ENCODE peak calls at places on chromosomes 1 and 21, in four cellular contexts. R is fibroblast of mammary gland, I is AG04449, Z is D721Med. C is an unnamed sample.

GRCh38 chr1:183932412-183932811 is 105.1 kb downstream of the COLGALT2 start:
- DNase-seq in Z (no peak), I (no peak), R (peak; percentile 90), C (no peak)

GRCh38 chr1:109272021-109272799 is 10.7 kb downstream of the PSRC1 start:
- DNase-seq in I (no peak), R (no peak), Z (no peak), C (no peak)

GRCh38 chr1:30384286-30385245 is 338.8 kb downstream of the MATN1 start:
- DNase-seq in Z (no peak), I (no peak), R (no peak), C (no peak)

GRCh38 chr1:229753764-229754553 is 127.9 kb downstream of the URB2 start:
- DNase-seq in I (no peak), Z (no peak), R (no peak), C (no peak)

GRCh38 chr21:32257952-32258785 is 20.7 kb downstream of the MIS18A start:
- DNase-seq in I (peak; percentile 24), Z (peak; percentile 65), R (peak; percentile 83), C (no peak)

GRCh38 chr1:228471762-228472398 is 15.3 kb upstream of the RNF187 start:
- DNase-seq in I (no peak), Z (no peak), R (peak; percentile 66), C (no peak)

GRCh38 chr1:157994704-157995540 is 1.5 kb downstream of the KIRREL1 start:
- DNase-seq in I (no peak), Z (no peak), R (peak; percentile 51), C (no peak)

GRCh38 chr1:15605398-15606080 is 11.7 kb upstream of the DDI2 start:
- DNase-seq in R (no peak), Z (no peak), I (no peak), C (no peak)

GRCh38 chr1:108816049-108816882 is 40.6 kb downstream of the AKNAD1 start:
- DNase-seq in R (peak; percentile 94), I (no peak), Z (no peak), C (peak; percentile 88)

GRCh38 chr1:56452027-56453011 is 127.0 kb downstream of the PLPP3 start:
- DNase-seq in Z (no peak), I (no peak), R (peak; percentile 78), C (no peak)

GRCh38 chr1:87252406-87252805 is 76.3 kb upstream of the LMO4 start:
- DNase-seq in R (peak; percentile 99), Z (no peak), I (peak; percentile 40), C (peak; percentile 69)

GRCh38 chr1:161009602-161010211 is 11.2 kb downstream of the F11R start:
- DNase-seq in I (no peak), Z (no peak), R (no peak), C (no peak)

GRCh38 chr1:81801032-81801833 is 499 bp downstream of the ADGRL2 start:
- DNase-seq in I (peak; percentile 52), Z (no peak), R (peak; percentile 93), C (peak; percentile 44)

GRCh38 chr1:236316437-236316836 is 34.7 kb upstream of the ERO1B start:
- DNase-seq in R (no peak), I (no peak), Z (no peak), C (no peak)

GRCh38 chr1:58858344-58858673 is 74.5 kb upstream of the JUN start:
- DNase-seq in Z (no peak), R (no peak), I (no peak), C (no peak)

GRCh38 chr1:212290608-212291007 is 5.4 kb downstream of the PPP2R5A start:
- DNase-seq in R (peak; percentile 25), I (no peak), Z (no peak), C (no peak)

GRCh38 chr1:172421974-172422604 is 1.6 kb downstream of the C1orf105 start:
- DNase-seq in I (no peak), Z (no peak), R (no peak), C (no peak)

GRCh38 chr1:104238991-104239390 is 489.3 kb downstream of the AMY1C start:
- DNase-seq in R (peak; percentile 9), Z (no peak), I (no peak), C (no peak)

GRCh38 chr1:107414550-107414949 is 273.7 kb downstream of the NTNG1 start:
- DNase-seq in Z (no peak), R (no peak), I (no peak), C (no peak)

GRCh38 chr1:168112673-168113305 is 23.9 kb downstream of the GPR161 start:
- DNase-seq in Z (no peak), I (peak; percentile 55), R (peak; percentile 52), C (no peak)

GRCh38 chr1:208243522-208243850 is 698 bp downstream of the PLXNA2 start:
- DNase-seq in R (no peak), Z (no peak), I (no peak), C (no peak)

GRCh38 chr1:9312183-9312582 is 19.5 kb downstream of the SPSB1 start:
- DNase-seq in R (no peak), Z (no peak), I (no peak), C (no peak)

GRCh38 chr1:245180496-245180895 is 25.7 kb downstream of the KIF26B start:
- DNase-seq in I (no peak), Z (no peak), R (no peak), C (no peak)

GRCh38 chr1:246166841-246167240 is 340.2 kb downstream of the SMYD3 start:
- DNase-seq in Z (no peak), R (no peak), I (no peak), C (no peak)

GRCh38 chr21:38712076-38712475 is 93.7 kb upstream of the ETS2 start:
- DNase-seq in R (peak; percentile 55), Z (no peak), I (no peak), C (no peak)

DNA sequence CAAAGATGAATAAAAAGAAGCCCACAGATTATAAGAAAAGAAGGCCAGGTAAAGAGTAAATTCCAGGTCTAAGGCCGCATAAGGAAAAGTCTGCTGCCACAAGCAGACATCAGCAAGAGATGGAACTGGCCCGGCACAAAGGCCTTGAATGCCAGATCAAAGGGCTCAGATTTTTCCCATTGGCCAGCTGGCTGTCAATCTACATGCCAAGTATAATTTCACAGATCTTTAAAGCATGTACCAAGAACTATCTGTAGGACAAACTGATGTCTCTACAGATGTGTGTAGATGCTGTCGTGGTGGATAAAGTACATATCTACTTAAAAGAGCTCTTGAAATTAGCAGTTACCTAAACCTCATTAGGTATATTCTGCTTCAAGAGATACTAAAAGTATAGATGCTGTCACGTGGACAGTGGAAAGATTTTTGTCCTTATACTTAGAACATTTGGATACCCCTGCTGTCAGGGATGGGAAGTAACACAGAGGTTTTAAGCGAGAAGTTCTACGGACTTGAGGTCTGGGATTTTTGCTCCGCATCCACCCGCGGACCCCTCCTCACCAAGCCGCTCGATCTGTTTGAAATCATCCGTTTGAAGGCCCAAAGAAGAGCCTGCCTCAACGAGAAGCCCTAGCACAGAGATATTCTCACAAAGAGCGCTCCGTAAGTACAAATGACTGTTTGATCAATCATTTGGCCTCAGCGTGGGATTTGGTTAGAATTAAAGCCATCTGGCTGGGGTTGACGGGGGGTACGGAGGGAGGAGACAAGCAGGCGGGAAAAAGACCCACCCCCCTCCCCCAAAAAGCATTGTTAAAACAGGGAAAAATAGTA is 10.0 kb downstream of the GLIS1 start:
- DNase-seq in Z (no peak), I (no peak), R (peak; percentile 56), C (no peak)
- TF ChIP-seq CTCF in Z (no peak), I (peak; percentile 27), R (no peak), C (no peak)

GRCh38 chr1:27135920-27136551 is 18.9 kb downstream of the SLC9A1 start:
- DNase-seq in Z (no peak), I (no peak), R (no peak), C (no peak)
- TF ChIP-seq CTCF in Z (no peak), I (no peak), R (no peak), C (no peak)

DNA sequence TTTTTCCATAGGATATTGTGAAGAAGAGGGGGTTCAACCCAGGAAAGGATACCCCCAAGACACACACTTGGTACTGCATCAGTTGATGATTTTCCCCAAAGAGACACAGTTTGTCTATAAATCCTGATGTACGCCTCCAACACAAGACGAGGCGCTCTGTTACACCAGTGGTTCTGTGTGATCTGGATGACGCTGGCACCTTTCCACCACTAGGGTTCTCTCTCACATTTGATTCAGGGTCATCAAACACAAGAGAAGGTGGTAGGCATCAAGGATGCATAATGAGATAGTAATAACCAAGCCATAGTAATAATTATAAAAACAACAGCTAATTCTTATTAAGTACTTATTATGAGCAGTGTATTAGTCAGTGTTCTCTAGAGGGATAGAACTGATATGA is 508.8 kb upstream of the ZP4 start:
- DNase-seq in R (peak; percentile 0), Z (no peak), I (no peak), C (no peak)
- TF ChIP-seq CTCF in R (no peak), Z (peak; percentile 38), I (no peak), C (no peak)

GRCh38 chr1:24934300-24935195 is 4.5 kb upstream of the RUNX3 start:
- DNase-seq in I (no peak), R (no peak), Z (no peak), C (no peak)
- TF ChIP-seq CTCF in I (no peak), R (no peak), Z (no peak), C (no peak)

C was measured in BJ.